ENCODE peak calls at places on chromosomes 1 and 21, in four cellular contexts. One of them, this sample, is unnamed.
A peak's percentile ranks its signal among the peaks of the same experiment; 100 is the strongest.

GRCh38 chr1:42173961-42174715 is 9.6 kb upstream of the GUCA2A start:
- DNase-seq in ascending aorta: no peak
- DNase-seq in RWPE1: peak; percentile 70
- DNase-seq in psoas muscle: no peak
- DNase-seq in this sample: peak; percentile 39

GRCh38 chr1:116465477-116465844 is 92.4 kb downstream of the ATP1A1 start:
- DNase-seq in ascending aorta: no peak
- DNase-seq in RWPE1: no peak
- DNase-seq in psoas muscle: no peak
- DNase-seq in this sample: no peak

GRCh38 chr21:37198989-37199924 is 67.9 kb downstream of the VPS26C start:
- DNase-seq in ascending aorta: no peak
- DNase-seq in RWPE1: peak; percentile 41
- DNase-seq in psoas muscle: no peak
- DNase-seq in this sample: peak; percentile 41

GRCh38 chr1:203282720-203283542 is 22.4 kb upstream of the BTG2 start:
- DNase-seq in ascending aorta: no peak
- DNase-seq in RWPE1: no peak
- DNase-seq in psoas muscle: no peak
- DNase-seq in this sample: no peak

GRCh38 chr1:64956241-64956640 is 10.1 kb downstream of the JAK1 start:
- DNase-seq in ascending aorta: no peak
- DNase-seq in RWPE1: peak; percentile 33
- DNase-seq in psoas muscle: no peak
- DNase-seq in this sample: no peak

GRCh38 chr1:229623838-229624237 is 2.1 kb downstream of the TAF5L start:
- DNase-seq in ascending aorta: no peak
- DNase-seq in RWPE1: no peak
- DNase-seq in psoas muscle: no peak
- DNase-seq in this sample: no peak

GRCh38 chr1:160428655-160429054 is 28.3 kb downstream of the VANGL2 start:
- DNase-seq in ascending aorta: no peak
- DNase-seq in RWPE1: peak; percentile 73
- DNase-seq in psoas muscle: no peak
- DNase-seq in this sample: peak; percentile 70

GRCh38 chr1:147169840-147170674 is 2.2 kb downstream of the PRKAB2 start:
- DNase-seq in ascending aorta: no peak
- DNase-seq in RWPE1: no peak
- DNase-seq in psoas muscle: no peak
- DNase-seq in this sample: peak; percentile 27

GRCh38 chr1:182698977-182699672 is 14.7 kb upstream of the RGS8 start:
- DNase-seq in ascending aorta: no peak
- DNase-seq in RWPE1: no peak
- DNase-seq in psoas muscle: peak; percentile 80
- DNase-seq in this sample: peak; percentile 45

GRCh38 chr1:202160377-202160940 is at the start of gene PTPN7:
- DNase-seq in ascending aorta: no peak
- DNase-seq in RWPE1: no peak
- DNase-seq in psoas muscle: no peak
- DNase-seq in this sample: no peak

GRCh38 chr21:41953831-41954653 is at the start of gene C2CD2:
- DNase-seq in ascending aorta: no peak
- DNase-seq in RWPE1: peak; percentile 68
- DNase-seq in psoas muscle: peak; percentile 80
- DNase-seq in this sample: peak; percentile 56

GRCh38 chr1:54972436-54972835 is 8.0 kb upstream of the TMEM61 start:
- DNase-seq in ascending aorta: no peak
- DNase-seq in RWPE1: no peak
- DNase-seq in psoas muscle: no peak
- DNase-seq in this sample: no peak

GRCh38 chr1:247210062-247210385 is 38.2 kb upstream of the ZNF124 start:
- DNase-seq in ascending aorta: no peak
- DNase-seq in RWPE1: no peak
- DNase-seq in psoas muscle: no peak
- DNase-seq in this sample: peak; percentile 38

GRCh38 chr1:215749423-215749822 is 182.3 kb downstream of the KCTD3 start:
- DNase-seq in ascending aorta: no peak
- DNase-seq in RWPE1: peak; percentile 8
- DNase-seq in psoas muscle: no peak
- DNase-seq in this sample: no peak

GRCh38 chr1:94245747-94246438 is 8.5 kb upstream of the ARHGAP29 start:
- DNase-seq in ascending aorta: no peak
- DNase-seq in RWPE1: no peak
- DNase-seq in psoas muscle: no peak
- DNase-seq in this sample: no peak

GRCh38 chr1:25820247-25821111 is 725 bp downstream of the MTFR1L start:
- DNase-seq in ascending aorta: no peak
- DNase-seq in RWPE1: peak; percentile 76
- DNase-seq in psoas muscle: peak; percentile 68
- DNase-seq in this sample: peak; percentile 73

GRCh38 chr1:173477286-173478098 is at the start of gene PRDX6:
- DNase-seq in ascending aorta: peak; percentile 60
- DNase-seq in RWPE1: peak; percentile 53
- DNase-seq in psoas muscle: peak; percentile 85
- DNase-seq in this sample: peak; percentile 76

GRCh38 chr1:248404024-248404423 is 1.2 kb downstream of the OR2T1 start:
- DNase-seq in ascending aorta: no peak
- DNase-seq in RWPE1: peak; percentile 4
- DNase-seq in psoas muscle: no peak
- DNase-seq in this sample: peak; percentile 27

GRCh38 chr1:81430236-81430635 is 370.5 kb upstream of the ADGRL2 start:
- DNase-seq in ascending aorta: no peak
- DNase-seq in RWPE1: no peak
- DNase-seq in psoas muscle: no peak
- DNase-seq in this sample: no peak

GRCh38 chr1:147757015-147757990 is 3.1 kb downstream of the GJA5 start:
- DNase-seq in ascending aorta: no peak
- DNase-seq in RWPE1: peak; percentile 60
- DNase-seq in psoas muscle: no peak
- DNase-seq in this sample: peak; percentile 95

GRCh38 chr1:213331776-213332175 is 280.7 kb downstream of the RPS6KC1 start:
- DNase-seq in ascending aorta: no peak
- DNase-seq in RWPE1: no peak
- DNase-seq in psoas muscle: no peak
- DNase-seq in this sample: no peak

GRCh38 chr1:31203215-31203614 is 36.5 kb downstream of the NKAIN1 start:
- DNase-seq in ascending aorta: no peak
- DNase-seq in RWPE1: no peak
- DNase-seq in psoas muscle: no peak
- DNase-seq in this sample: no peak

GRCh38 chr1:177913762-177914540 is 55.9 kb downstream of the SEC16B start:
- DNase-seq in ascending aorta: no peak
- DNase-seq in RWPE1: peak; percentile 45
- DNase-seq in psoas muscle: no peak
- DNase-seq in this sample: peak; percentile 48

GRCh38 chr1:10459185-10459584 is 9.4 kb downstream of the CORT start:
- DNase-seq in ascending aorta: no peak
- DNase-seq in RWPE1: peak; percentile 75
- DNase-seq in psoas muscle: no peak
- DNase-seq in this sample: peak; percentile 88

GRCh38 chr1:111407297-111407696 is 20.2 kb downstream of the OVGP1 start:
- DNase-seq in ascending aorta: no peak
- DNase-seq in RWPE1: no peak
- DNase-seq in psoas muscle: no peak
- DNase-seq in this sample: no peak

GRCh38 chr1:39105841-39106765 is 80.0 kb downstream of the NDUFS5 start:
- DNase-seq in ascending aorta: no peak
- DNase-seq in RWPE1: peak; percentile 41
- DNase-seq in psoas muscle: peak; percentile 70
- DNase-seq in this sample: peak; percentile 61

GRCh38 chr1:226974544-226975258 is 34.6 kb downstream of the COQ8A start:
- DNase-seq in ascending aorta: no peak
- DNase-seq in RWPE1: no peak
- DNase-seq in psoas muscle: peak; percentile 86
- DNase-seq in this sample: no peak

GRCh38 chr1:187261637-187262036 is 432.9 kb downstream of the PLA2G4A start:
- DNase-seq in ascending aorta: no peak
- DNase-seq in RWPE1: no peak
- DNase-seq in psoas muscle: no peak
- DNase-seq in this sample: no peak

GRCh38 chr1:56584910-56585528 is 5.7 kb upstream of the PLPP3 start:
- DNase-seq in ascending aorta: no peak
- DNase-seq in RWPE1: peak; percentile 59
- DNase-seq in psoas muscle: no peak
- DNase-seq in this sample: peak; percentile 71

GRCh38 chr1:20137604-20138003 is 1.5 kb upstream of the PLA2G2F start:
- DNase-seq in ascending aorta: no peak
- DNase-seq in RWPE1: no peak
- DNase-seq in psoas muscle: no peak
- DNase-seq in this sample: no peak

GRCh38 chr1:214660900-214661299 is 57.9 kb downstream of the CENPF start:
- DNase-seq in ascending aorta: no peak
- DNase-seq in RWPE1: no peak
- DNase-seq in psoas muscle: no peak
- DNase-seq in this sample: peak; percentile 42

GRCh38 chr1:236608930-236609726 is 4.8 kb upstream of the HEATR1 start:
- DNase-seq in ascending aorta: no peak
- DNase-seq in RWPE1: peak; percentile 74
- DNase-seq in psoas muscle: peak; percentile 80
- DNase-seq in this sample: peak; percentile 90

GRCh38 chr1:221776495-221777413 is 34.9 kb upstream of the DUSP10 start:
- DNase-seq in ascending aorta: no peak
- DNase-seq in RWPE1: no peak
- DNase-seq in psoas muscle: no peak
- DNase-seq in this sample: no peak

GRCh38 chr1:192506741-192507155 is 68.8 kb upstream of the RGS1 start:
- DNase-seq in ascending aorta: no peak
- DNase-seq in RWPE1: peak; percentile 17
- DNase-seq in psoas muscle: no peak
- DNase-seq in this sample: peak; percentile 30
- TF ChIP-seq CTCF in ascending aorta: peak; percentile 21
- TF ChIP-seq CTCF in RWPE1: no peak
- TF ChIP-seq CTCF in psoas muscle: no peak
- TF ChIP-seq CTCF in this sample: no peak

GRCh38 chr1:228117335-228117734 is 8.2 kb upstream of the MRPL55 start:
- DNase-seq in ascending aorta: no peak
- DNase-seq in RWPE1: no peak
- DNase-seq in psoas muscle: no peak
- DNase-seq in this sample: no peak
- TF ChIP-seq CTCF in ascending aorta: no peak
- TF ChIP-seq CTCF in RWPE1: no peak
- TF ChIP-seq CTCF in psoas muscle: no peak
- TF ChIP-seq CTCF in this sample: no peak

GRCh38 chr1:162942903-162943567 is 82.1 kb upstream of the CCDC190 start:
- DNase-seq in ascending aorta: no peak
- DNase-seq in RWPE1: no peak
- DNase-seq in psoas muscle: no peak
- DNase-seq in this sample: peak; percentile 55

GRCh38 chr1:162937721-162938395 is 76.9 kb upstream of the CCDC190 start:
- DNase-seq in ascending aorta: no peak
- DNase-seq in RWPE1: no peak
- DNase-seq in psoas muscle: no peak
- DNase-seq in this sample: no peak

GRCh38 chr1:162941024-162941423 is 80.0 kb upstream of the CCDC190 start:
- DNase-seq in ascending aorta: no peak
- DNase-seq in RWPE1: no peak
- DNase-seq in psoas muscle: no peak
- DNase-seq in this sample: no peak

GRCh38 chr1:162943627-162944026 is 82.7 kb upstream of the CCDC190 start:
- DNase-seq in ascending aorta: no peak
- DNase-seq in RWPE1: no peak
- DNase-seq in psoas muscle: no peak
- DNase-seq in this sample: peak; percentile 34

GRCh38 chr1:162939035-162939434 is 78.1 kb upstream of the CCDC190 start:
- DNase-seq in ascending aorta: no peak
- DNase-seq in RWPE1: no peak
- DNase-seq in psoas muscle: no peak
- DNase-seq in this sample: peak; percentile 53
- TF ChIP-seq CTCF in ascending aorta: no peak
- TF ChIP-seq CTCF in RWPE1: no peak
- TF ChIP-seq CTCF in psoas muscle: no peak
- TF ChIP-seq CTCF in this sample: no peak

GRCh38 chr1:63917571-63918394 is 144.0 kb downstream of the ROR1 start:
- DNase-seq in ascending aorta: no peak
- DNase-seq in RWPE1: no peak
- DNase-seq in psoas muscle: no peak
- DNase-seq in this sample: peak; percentile 46
- TF ChIP-seq CTCF in ascending aorta: peak; percentile 37
- TF ChIP-seq CTCF in RWPE1: no peak
- TF ChIP-seq CTCF in psoas muscle: no peak
- TF ChIP-seq CTCF in this sample: peak; percentile 12

GRCh38 chr1:23566304-23566703 is 7.0 kb upstream of the ID3 start:
- DNase-seq in ascending aorta: no peak
- DNase-seq in RWPE1: no peak
- DNase-seq in psoas muscle: no peak
- DNase-seq in this sample: no peak
- TF ChIP-seq CTCF in ascending aorta: no peak
- TF ChIP-seq CTCF in RWPE1: no peak
- TF ChIP-seq CTCF in psoas muscle: no peak
- TF ChIP-seq CTCF in this sample: no peak

GRCh38 chr1:155282488-155283086 is 5.3 kb downstream of the HCN3 start:
- DNase-seq in ascending aorta: no peak
- DNase-seq in RWPE1: no peak
- DNase-seq in psoas muscle: no peak
- DNase-seq in this sample: no peak

GRCh38 chr1:155273134-155273982 is at the start of gene CLK2:
- DNase-seq in ascending aorta: peak; percentile 73
- DNase-seq in RWPE1: peak; percentile 96
- DNase-seq in psoas muscle: peak; percentile 98
- DNase-seq in this sample: peak; percentile 97

GRCh38 chr1:155277070-155277895 is at the start of gene HCN3:
- DNase-seq in ascending aorta: peak; percentile 85
- DNase-seq in RWPE1: peak; percentile 98
- DNase-seq in psoas muscle: peak; percentile 99
- DNase-seq in this sample: peak; percentile 98

GRCh38 chr1:155278689-155279160 is 1.5 kb downstream of the HCN3 start:
- DNase-seq in ascending aorta: no peak
- DNase-seq in RWPE1: no peak
- DNase-seq in psoas muscle: no peak
- DNase-seq in this sample: no peak

DNA sequence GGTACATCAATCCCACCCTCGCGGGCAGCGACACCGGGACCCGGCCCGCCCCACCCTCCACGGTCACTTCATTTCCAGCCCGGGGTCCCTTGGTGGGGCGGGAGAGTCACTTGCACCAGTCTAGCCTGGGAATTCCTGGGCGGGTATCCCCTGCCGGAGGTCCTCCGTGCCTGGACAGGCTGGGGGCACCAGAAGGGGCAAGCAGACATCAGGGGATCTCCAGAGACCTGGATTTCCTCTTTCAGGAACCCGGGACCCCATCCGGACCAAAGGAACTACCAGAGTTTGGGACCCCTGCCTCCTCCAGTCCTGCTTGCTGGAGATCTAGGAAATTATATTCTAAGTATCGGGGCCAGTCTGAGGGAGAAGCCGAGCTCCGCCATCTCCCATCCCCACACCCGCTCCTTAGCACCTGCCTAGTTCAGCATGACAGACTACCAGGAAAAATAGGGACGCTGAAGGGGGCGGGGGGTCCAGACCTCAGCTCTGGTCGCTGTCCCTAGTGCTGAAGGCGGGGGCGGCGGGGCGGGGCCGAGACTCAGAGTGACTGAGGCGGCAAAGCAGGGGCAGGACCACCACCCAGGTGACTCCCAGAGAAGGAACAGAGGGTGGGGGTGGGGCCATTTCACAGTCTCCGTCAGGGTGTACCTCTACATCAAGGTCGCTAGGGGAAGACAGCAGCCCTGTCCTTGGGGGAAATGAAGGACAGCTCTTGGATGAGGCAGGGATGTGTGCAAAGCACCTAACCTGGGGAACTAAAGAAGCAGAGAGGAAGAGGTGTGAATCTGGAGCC is 829 bp downstream of the HCN3 start:
- DNase-seq in ascending aorta: no peak
- DNase-seq in RWPE1: peak; percentile 58
- DNase-seq in psoas muscle: peak; percentile 64
- DNase-seq in this sample: peak; percentile 72
- TF ChIP-seq CTCF in ascending aorta: no peak
- TF ChIP-seq CTCF in RWPE1: peak; percentile 43
- TF ChIP-seq CTCF in psoas muscle: no peak
- TF ChIP-seq CTCF in this sample: peak; percentile 62